ENCODE peak calls at places on chromosome 13, in nine cellular contexts. V is Ammon's horn; N is RCC 7860; J is stimulated activated CD8-positive, alpha-beta memory T cell treated with anti-CD3 and anti-CD28 coated beads, Interleukin-2, amount 100 ng/mL, for 1 hour; T is CD4-positive, alpha-beta memory T cell; X is activated CD4-positive, CD25-positive, alpha-beta regulatory T cell; P is PC-3; A is GOT3; H is cardiac muscle cell. W is an unnamed sample.

GRCh38 chr13:77325371-77325941 is 1.4 kb downstream of the MYCBP2 start:
- DNase-seq in V (no peak), N (no peak), J (no peak), T (peak; percentile 55), X (no peak), P (peak; percentile 13), A (no peak), H (peak; percentile 17), W (no peak)

GRCh38 chr13:77833331-77833863 is 85.2 kb downstream of the EDNRB start:
- DNase-seq in V (peak; percentile 49), N (no peak), J (no peak), T (no peak), X (no peak), P (no peak), A (no peak), H (peak; percentile 87), W (no peak)

GRCh38 chr13:82829040-82829439 is 1053.2 kb downstream of the SLITRK1 start:
- DNase-seq in V (no peak), N (no peak), J (no peak), T (no peak), X (no peak), P (no peak), A (no peak), H (no peak), W (no peak)

GRCh38 chr13:43087960-43088580 is 64.7 kb downstream of the DNAJC15 start:
- DNase-seq in V (no peak), N (no peak), J (no peak), T (no peak), X (no peak), P (peak; percentile 31), A (no peak), H (peak; percentile 65), W (no peak)

GRCh38 chr13:85549819-85550218 is 249.4 kb downstream of the SLITRK6 start:
- DNase-seq in V (no peak), N (no peak), J (no peak), T (no peak), X (no peak), P (no peak), A (no peak), H (no peak), W (no peak)

GRCh38 chr13:96617528-96617927 is 376.7 kb downstream of the OXGR1 start:
- DNase-seq in V (no peak), N (no peak), J (no peak), T (no peak), X (no peak), P (no peak), A (no peak), H (no peak), W (no peak)

GRCh38 chr13:41613471-41613870 is 156.1 kb downstream of the RGCC start:
- DNase-seq in V (no peak), N (no peak), J (no peak), T (no peak), X (no peak), P (no peak), A (no peak), H (no peak), W (no peak)

GRCh38 chr13:35729926-35730627 is 253.6 kb upstream of the MAB21L1 start:
- DNase-seq in V (no peak), N (no peak), J (no peak), T (no peak), X (no peak), P (no peak), A (no peak), H (no peak), W (no peak)

GRCh38 chr13:21670006-21670882 is 629 bp upstream of the FGF9 start:
- DNase-seq in V (peak; percentile 49), N (no peak), J (peak; percentile 48), T (peak; percentile 54), X (peak; percentile 32), P (no peak), A (no peak), H (peak; percentile 46), W (no peak)

GRCh38 chr13:109703250-109703649 is 83.1 kb downstream of the IRS2 start:
- DNase-seq in V (no peak), N (no peak), J (no peak), T (no peak), X (no peak), P (no peak), A (no peak), H (no peak), W (no peak)

GRCh38 chr13:105991622-105992254 is 543.7 kb downstream of the EFNB2 start:
- DNase-seq in V (peak; percentile 40), N (peak; percentile 56), J (no peak), T (no peak), X (no peak), P (peak; percentile 86), A (no peak), H (peak; percentile 82), W (no peak)

GRCh38 chr13:94154362-94154761 is 325.1 kb downstream of the DCT start:
- DNase-seq in V (peak; percentile 14), N (no peak), J (no peak), T (no peak), X (no peak), P (peak; percentile 30), A (no peak), H (peak; percentile 74), W (no peak)

GRCh38 chr13:113998781-113999617 is 25.1 kb upstream of the C13orf46 start:
- DNase-seq in V (no peak), N (no peak), J (no peak), T (no peak), X (no peak), P (no peak), A (no peak), H (no peak), W (no peak)

GRCh38 chr13:98853791-98854191 is 101.3 kb upstream of the SLC15A1 start:
- DNase-seq in V (no peak), N (no peak), J (no peak), T (no peak), X (no peak), P (no peak), A (no peak), H (no peak), W (no peak)

GRCh38 chr13:27619711-27620376 is 485 bp downstream of the LNX2 start:
- DNase-seq in V (peak; percentile 24), N (no peak), J (peak; percentile 18), T (no peak), X (peak; percentile 11), P (peak; percentile 29), A (peak; percentile 50), H (peak; percentile 43), W (no peak)

GRCh38 chr13:110398564-110399507 is 91.8 kb downstream of the COL4A2 start:
- DNase-seq in V (no peak), N (no peak), J (no peak), T (no peak), X (no peak), P (no peak), A (no peak), H (peak; percentile 85), W (no peak)

GRCh38 chr13:71252191-71252704 is 614.8 kb downstream of the DACH1 start:
- DNase-seq in V (no peak), N (no peak), J (no peak), T (no peak), X (no peak), P (peak; percentile 35), A (no peak), H (peak; percentile 41), W (no peak)

GRCh38 chr13:20904908-20905307 is 2.4 kb upstream of the XPO4 start:
- DNase-seq in V (no peak), N (no peak), J (no peak), T (no peak), X (no peak), P (no peak), A (no peak), H (no peak), W (no peak)

GRCh38 chr13:34040863-34041262 is 222.9 kb downstream of the RFC3 start:
- DNase-seq in V (no peak), N (no peak), J (no peak), T (no peak), X (no peak), P (no peak), A (no peak), H (no peak), W (no peak)

GRCh38 chr13:46759861-46760260 is 37.1 kb downstream of the ESD start:
- DNase-seq in V (no peak), N (no peak), J (no peak), T (no peak), X (no peak), P (peak; percentile 33), A (no peak), H (peak; percentile 34), W (no peak)

GRCh38 chr13:91017669-91018053 is 329.8 kb upstream of the MIR17HG start:
- DNase-seq in V (no peak), N (peak; percentile 7), J (no peak), T (no peak), X (no peak), P (peak; percentile 61), A (no peak), H (peak; percentile 9), W (no peak)

GRCh38 chr13:42490676-42491075 is 83.3 kb upstream of the TNFSF11 start:
- DNase-seq in V (no peak), N (no peak), J (no peak), T (no peak), X (no peak), P (peak; percentile 63), A (no peak), H (no peak), W (no peak)

GRCh38 chr13:42946927-42947326 is 45.1 kb downstream of the EPSTI1 start:
- DNase-seq in V (no peak), N (no peak), J (no peak), T (no peak), X (no peak), P (no peak), A (no peak), H (peak; percentile 85), W (no peak)

GRCh38 chr13:45521292-45521691 is 56.6 kb downstream of the COG3 start:
- DNase-seq in V (peak; percentile 35), N (no peak), J (no peak), T (no peak), X (no peak), P (peak; percentile 79), A (no peak), H (peak; percentile 10), W (no peak)

GRCh38 chr13:21310220-21310619 is 133.8 kb downstream of the MRPL57 start:
- DNase-seq in V (no peak), N (peak; percentile 57), J (no peak), T (no peak), X (no peak), P (peak; percentile 42), A (no peak), H (no peak), W (no peak)

GRCh38 chr13:114072421-114072820 is 60.0 kb downstream of the RASA3 start:
- DNase-seq in V (no peak), N (no peak), J (no peak), T (no peak), X (no peak), P (no peak), A (no peak), H (no peak), W (no peak)

GRCh38 chr13:113917096-113917495 is 53.2 kb upstream of the GAS6 start:
- DNase-seq in V (no peak), N (no peak), J (no peak), T (no peak), X (no peak), P (no peak), A (no peak), H (no peak), W (no peak)

GRCh38 chr13:40152145-40152544 is 496.7 kb downstream of the COG6 start:
- DNase-seq in V (no peak), N (peak; percentile 68), J (no peak), T (no peak), X (no peak), P (peak; percentile 67), A (no peak), H (peak; percentile 89), W (no peak)

GRCh38 chr13:51004918-51005460 is 95.4 kb downstream of the RNASEH2B start:
- DNase-seq in V (no peak), N (no peak), J (no peak), T (no peak), X (no peak), P (no peak), A (no peak), H (no peak), W (no peak)

GRCh38 chr13:33150146-33150545 is 133.9 kb downstream of the KL start:
- DNase-seq in V (no peak), N (no peak), J (no peak), T (no peak), X (no peak), P (peak; percentile 56), A (no peak), H (peak; percentile 46), W (no peak)

GRCh38 chr13:110155072-110155471 is 151.9 kb downstream of the COL4A1 start:
- DNase-seq in V (no peak), N (no peak), J (no peak), T (no peak), X (no peak), P (no peak), A (no peak), H (no peak), W (no peak)